ENCODE peak calls at places on chromosomes 7 and 10, in five cellular contexts. U is ovary, L is IMR-90, J is spleen, W is heart left ventricle. Z is an unnamed sample.

GRCh38 chr10:24784923-24785322 is 61.2 kb upstream of the ARHGAP21 start:
- DNase-seq in U (no peak), L (no peak), J (no peak), W (no peak), Z (no peak)

GRCh38 chr7:150398965-150399320 is 19.8 kb downstream of the ZNF775 start:
- DNase-seq in U (peak; percentile 5), L (no peak), J (no peak), W (no peak), Z (no peak)

GRCh38 chr7:136618788-136619187 is 249.7 kb upstream of the CHRM2 start:
- DNase-seq in U (no peak), L (no peak), J (no peak), W (no peak), Z (no peak)

GRCh38 chr10:13984647-13985155 is 346.0 kb downstream of the FRMD4A start:
- DNase-seq in U (no peak), L (peak; percentile 97), J (no peak), W (no peak), Z (no peak)

GRCh38 chr7:109479388-109479787 is 909.7 kb downstream of the DNAJB9 start:
- DNase-seq in U (no peak), L (no peak), J (no peak), W (no peak), Z (no peak)

GRCh38 chr10:131231965-131232541 is 79.5 kb downstream of the TCERG1L start:
- DNase-seq in U (no peak), L (no peak), J (peak; percentile 56), W (no peak), Z (no peak)

GRCh38 chr10:124221356-124222297 is 128.2 kb upstream of the CHST15 start:
- DNase-seq in U (no peak), L (no peak), J (no peak), W (no peak), Z (no peak)

GRCh38 chr7:21771906-21772610 is 173.6 kb downstream of the CDCA7L start:
- DNase-seq in U (no peak), L (no peak), J (no peak), W (no peak), Z (no peak)

GRCh38 chr10:8047452-8048280 is 6.8 kb upstream of the GATA3 start:
- DNase-seq in U (no peak), L (no peak), J (no peak), W (no peak), Z (no peak)

GRCh38 chr7:117322741-117323584 is at the start of gene WNT2:
- DNase-seq in U (no peak), L (peak; percentile 22), J (no peak), W (no peak), Z (no peak)

GRCh38 chr10:102744374-102745051 is 765 bp downstream of the WBP1L start:
- DNase-seq in U (no peak), L (peak; percentile 16), J (no peak), W (no peak), Z (no peak)

GRCh38 chr10:61623101-61623500 is 39.6 kb upstream of the CABCOCO1 start:
- DNase-seq in U (no peak), L (no peak), J (no peak), W (no peak), Z (no peak)

GRCh38 chr10:102660891-102661613 is 16.8 kb downstream of the TRIM8 start:
- DNase-seq in U (peak; percentile 78), L (peak; percentile 73), J (peak; percentile 90), W (peak; percentile 70), Z (no peak)

GRCh38 chr10:79047875-79048638 is 20.7 kb upstream of the ZMIZ1 start:
- DNase-seq in U (peak; percentile 7), L (no peak), J (peak; percentile 87), W (no peak), Z (no peak)

GRCh38 chr7:138065827-138066226 is 10.4 kb upstream of the AKR1D1 start:
- DNase-seq in U (no peak), L (no peak), J (no peak), W (no peak), Z (no peak)

GRCh38 chr10:99279626-99280111 is 44.0 kb upstream of the HPSE2 start:
- DNase-seq in U (no peak), L (peak; percentile 33), J (no peak), W (no peak), Z (no peak)

GRCh38 chr7:95828824-95829428 is 56.6 kb downstream of the DYNC1I1 start:
- DNase-seq in U (no peak), L (no peak), J (no peak), W (no peak), Z (no peak)

GRCh38 chr7:157355784-157356511 is 19.1 kb downstream of the DNAJB6 start:
- DNase-seq in U (no peak), L (peak; percentile 13), J (no peak), W (peak; percentile 46), Z (no peak)

GRCh38 chr7:147240468-147240867 is 1123.9 kb downstream of the CNTNAP2 start:
- DNase-seq in U (no peak), L (no peak), J (no peak), W (no peak), Z (no peak)

GRCh38 chr7:112866424-112866823 is 76.2 kb upstream of the TMEM168 start:
- DNase-seq in U (no peak), L (no peak), J (no peak), W (no peak), Z (no peak)

GRCh38 chr7:32062150-32062549 is 8.1 kb downstream of the PDE1C start:
- DNase-seq in U (peak; percentile 42), L (peak; percentile 30), J (no peak), W (no peak), Z (peak; percentile 54)

GRCh38 chr10:25666276-25666675 is 267.8 kb upstream of the MYO3A start:
- DNase-seq in U (no peak), L (no peak), J (no peak), W (no peak), Z (no peak)

GRCh38 chr10:94279835-94280709 is 82.7 kb downstream of the NOC3L start:
- DNase-seq in U (no peak), L (peak; percentile 29), J (peak; percentile 86), W (peak; percentile 53), Z (no peak)

GRCh38 chr7:75937958-75938786 is 23.2 kb downstream of the POR start:
- DNase-seq in U (peak; percentile 49), L (peak; percentile 96), J (no peak), W (peak; percentile 77), Z (no peak)

GRCh38 chr7:132097550-132098134 is 478.6 kb downstream of the PLXNA4 start:
- DNase-seq in U (no peak), L (no peak), J (no peak), W (no peak), Z (no peak)

GRCh38 chr7:55439627-55440026 is 74.5 kb downstream of the LANCL2 start:
- DNase-seq in U (no peak), L (peak; percentile 36), J (no peak), W (no peak), Z (peak; percentile 76)

DNA sequence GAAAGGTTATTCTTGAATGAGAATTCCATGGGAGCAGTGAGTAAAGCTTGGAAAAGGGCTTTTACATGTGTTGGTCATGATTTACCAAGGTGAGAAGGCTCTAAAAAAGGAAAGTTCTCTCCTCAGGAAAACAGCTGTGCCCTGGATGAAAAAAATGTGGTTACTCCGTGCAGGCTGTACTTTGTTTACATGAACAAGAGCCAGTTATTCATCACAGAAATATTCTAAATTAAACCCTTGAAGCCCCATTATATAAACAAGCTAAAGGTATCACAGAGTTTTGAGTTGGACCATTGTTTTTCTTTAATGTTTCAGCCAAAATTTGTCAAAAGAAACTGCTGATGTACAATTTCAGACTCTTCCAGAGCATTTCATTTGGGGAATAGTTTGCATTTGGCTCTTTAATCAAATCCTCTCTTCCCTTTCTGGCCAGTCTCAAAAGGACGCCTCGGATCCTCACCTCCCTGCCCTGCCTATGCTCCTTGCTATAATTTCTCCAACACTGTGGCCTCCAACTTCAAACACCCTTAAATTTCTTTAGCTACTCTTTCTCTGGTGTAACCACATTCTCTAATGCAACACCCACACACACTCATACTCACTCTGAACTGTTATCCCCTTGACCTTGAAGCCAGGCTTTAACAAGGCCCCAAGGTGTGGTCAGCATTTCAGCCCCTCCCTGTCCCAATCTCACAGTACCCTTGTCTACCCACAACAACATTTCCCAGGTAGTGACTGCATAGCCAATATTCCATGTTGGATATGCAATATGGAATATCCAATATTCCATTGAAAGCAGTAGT is 47.3 kb downstream of the AFAP1L2 start:
- DNase-seq in U (no peak), L (peak; percentile 70), J (no peak), W (no peak), Z (no peak)
- H3K27ac ChIP-seq in U (peak overlapping the region; percentile 23), L (peak overlapping the region; percentile 53), J (peak overlapping the region; percentile 39), W (no peak overlapping the region), Z (peak overlapping the region; percentile 51)

DNA sequence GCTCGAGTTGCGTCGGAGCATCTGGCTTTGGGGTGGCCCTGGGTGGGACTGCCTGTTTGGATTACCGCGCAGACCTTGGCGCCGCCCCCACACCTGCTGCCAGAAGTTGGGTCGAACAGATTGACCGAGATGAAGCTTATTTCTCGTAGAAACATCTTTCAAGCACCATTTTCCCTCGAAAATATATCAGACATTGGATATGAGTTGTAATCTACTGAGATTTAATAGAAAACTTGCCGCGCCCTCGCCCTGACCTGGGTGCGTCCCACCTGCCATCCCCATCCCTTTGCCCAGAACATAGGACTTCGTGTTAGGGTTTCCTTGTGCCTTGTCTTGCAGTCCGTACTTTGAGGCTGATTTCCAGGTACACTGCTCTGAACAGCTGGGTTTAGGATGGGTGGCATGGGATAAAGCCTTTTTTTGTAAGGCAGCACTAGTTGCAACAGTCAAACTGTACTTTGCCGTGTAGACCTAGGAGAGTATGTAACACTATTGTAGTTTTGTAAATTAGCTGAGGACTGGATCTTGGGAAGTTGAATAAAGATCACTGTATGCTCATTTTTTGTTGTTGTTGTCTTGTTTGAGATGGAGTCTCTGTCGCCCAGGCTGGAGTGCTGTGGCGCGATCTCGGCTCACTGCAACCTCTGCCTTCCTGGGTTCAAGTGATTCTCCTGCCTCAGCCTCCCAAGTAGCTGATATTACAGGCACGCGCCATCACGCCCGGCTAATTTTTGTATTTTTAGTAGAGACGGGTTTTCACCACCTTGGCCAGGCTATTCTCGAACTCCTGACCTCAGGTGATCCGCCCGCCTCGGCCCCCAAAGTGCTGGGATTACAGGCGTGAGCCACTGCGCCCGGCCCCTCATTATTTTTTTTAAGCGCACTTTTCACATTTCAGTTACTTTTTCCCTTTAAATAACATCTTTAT is 978 bp downstream of the OGDH start:
- DNase-seq in U (no peak), L (no peak), J (no peak), W (no peak), Z (no peak)
- TF ChIP-seq POLR2A in U (no peak), L (no peak), J (no peak), W (no peak), Z (no peak)

GRCh38 chr10:69876931-69877330 is 75.2 kb downstream of the COL13A1 start:
- DNase-seq in U (no peak), L (no peak), J (no peak), W (no peak), Z (no peak)
- H3K27ac ChIP-seq in U (no peak overlapping the region), L (no peak overlapping the region), J (no peak overlapping the region), W (no peak overlapping the region), Z (peak overlapping the region; percentile 41)

GRCh38 chr7:2211259-2211575 is 21.5 kb downstream of the MAD1L1 start:
- DNase-seq in U (no peak), L (no peak), J (peak; percentile 51), W (no peak), Z (no peak)
- TF ChIP-seq POLR2A in U (no peak), L (no peak), J (no peak), W (no peak), Z (no peak)